ENCODE peak calls at places on chromosomes 4 and X, in four cellular contexts. H is tibial nerve, N is ovary, F is Peyer's patch. O is an unnamed sample.
A peak's percentile ranks its signal among the peaks of the same experiment; 100 is the strongest.

GRCh38 chr4:11483076-11483475 is 54.4 kb upstream of the HS3ST1 start:
- DNase-seq in N (no peak), H (no peak), F (no peak), O (no peak)

GRCh38 chrX:134718329-134719317 is 60.4 kb upstream of the PLAC1 start:
- DNase-seq in F (no peak), H (no peak), N (no peak), O (peak; percentile 44)

GRCh38 chr4:187480146-187481145 is 515.1 kb upstream of the ZFP42 start:
- DNase-seq in N (no peak), F (no peak), H (no peak), O (no peak)

GRCh38 chr4:77586953-77587383 is 18.7 kb upstream of the CXCL13 start:
- DNase-seq in N (no peak), F (no peak), H (no peak), O (no peak)

GRCh38 chr4:98617358-98618047 is 40.9 kb downstream of the TSPAN5 start:
- DNase-seq in F (no peak), N (peak; percentile 53), H (no peak), O (no peak)

GRCh38 chr4:84215218-84215617 is 283.9 kb downstream of the NKX6-1 start:
- DNase-seq in N (no peak), F (no peak), H (no peak), O (no peak)

GRCh38 chr4:118711047-118711446 is 25.9 kb downstream of the METTL14 start:
- DNase-seq in F (no peak), N (no peak), H (no peak), O (no peak)

GRCh38 chrX:139388234-139388633 is 142.3 kb upstream of the F9 start:
- DNase-seq in H (no peak), N (no peak), F (no peak), O (no peak)

GRCh38 chr4:182604161-182604591 is 313.0 kb downstream of the DCTD start:
- DNase-seq in N (no peak), H (no peak), F (no peak), O (no peak)

GRCh38 chr4:31516520-31516919 is 796.4 kb downstream of the PCDH7 start:
- DNase-seq in N (no peak), H (no peak), F (no peak), O (no peak)

GRCh38 chrX:34521563-34521962 is 135.5 kb downstream of the TMEM47 start:
- DNase-seq in H (no peak), N (no peak), F (no peak), O (no peak)

GRCh38 chrX:153900806-153901752 is 3.4 kb upstream of the AVPR2 start:
- DNase-seq in N (no peak), H (no peak), F (peak; percentile 79), O (no peak)

GRCh38 chrX:7147431-7147977 is at the start of gene STS:
- DNase-seq in N (peak; percentile 81), F (peak; percentile 76), H (peak; percentile 14), O (peak; percentile 17)

GRCh38 chrX:95382799-95383198 is 1301.8 kb upstream of the DIAPH2 start:
- DNase-seq in H (no peak), N (no peak), F (no peak), O (no peak)

GRCh38 chr4:143355540-143356217 is 19.0 kb downstream of the GAB1 start:
- DNase-seq in H (no peak), F (no peak), N (no peak), O (no peak)

GRCh38 chr4:26223160-26223559 is 97.7 kb upstream of the RBPJ start:
- DNase-seq in N (no peak), F (no peak), H (no peak), O (no peak)

GRCh38 chrX:139889760-139890159 is 43.1 kb downstream of the ATP11C start:
- DNase-seq in H (no peak), N (no peak), F (no peak), O (no peak)

GRCh38 chr4:16377887-16378286 is 151.6 kb upstream of the TAPT1 start:
- DNase-seq in N (no peak), F (no peak), H (no peak), O (no peak)

GRCh38 chrX:21194526-21194925 is 179.7 kb upstream of the CNKSR2 start:
- DNase-seq in F (no peak), N (no peak), H (no peak), O (no peak)

GRCh38 chr4:139584019-139584418 is 28.0 kb upstream of the SETD7 start:
- DNase-seq in H (no peak), N (no peak), F (no peak), O (no peak)

GRCh38 chrX:71181558-71181909 is 36.9 kb downstream of the NLGN3 start:
- DNase-seq in H (no peak), N (peak; percentile 47), F (peak; percentile 59), O (peak; percentile 35)

GRCh38 chrX:66200855-66201795 is 37.1 kb downstream of the HEPH start:
- DNase-seq in N (no peak), H (no peak), F (no peak), O (no peak)

GRCh38 chrX:22124098-22124497 is 92.0 kb downstream of the PHEX start:
- DNase-seq in F (no peak), N (no peak), H (no peak), O (no peak)

GRCh38 chrX:150032742-150033141 is 94.5 kb upstream of the EOLA2 start:
- DNase-seq in H (no peak), N (no peak), F (no peak), O (no peak)

GRCh38 chrX:129777218-129777768 is 2.5 kb upstream of the SASH3 start:
- DNase-seq in F (peak; percentile 91), N (no peak), H (no peak), O (no peak)

GRCh38 chr4:78065514-78066192 is 8.5 kb downstream of the FRAS1 start:
- DNase-seq in N (no peak), F (no peak), H (no peak), O (no peak)

GRCh38 chr4:76962406-76963135 is 13.0 kb downstream of the SEPTIN11 start:
- DNase-seq in H (no peak), F (no peak), N (no peak), O (no peak)

GRCh38 chr4:38782452-38783108 is at the start of gene TLR10:
- DNase-seq in H (no peak), N (no peak), F (peak; percentile 83), O (peak; percentile 63)

GRCh38 chr4:8353158-8353495 is 83.6 kb downstream of the HTRA3 start:
- DNase-seq in H (no peak), N (peak; percentile 34), F (no peak), O (no peak)

GRCh38 chrX:43973249-43973672 is at the start of gene NDP:
- DNase-seq in F (no peak), H (no peak), N (peak; percentile 53), O (no peak)

GRCh38 chrX:69060631-69061408 is 104.4 kb downstream of the PJA1 start:
- DNase-seq in F (peak; percentile 57), H (peak; percentile 18), N (peak; percentile 50), O (peak; percentile 56)

GRCh38 chr4:87196927-87197326 is 23.5 kb downstream of the KLHL8 start:
- DNase-seq in F (no peak), H (no peak), N (no peak), O (no peak)

GRCh38 chr4:2673157-2673556 is 83.0 kb downstream of the TNIP2 start:
- DNase-seq in N (no peak), F (no peak), H (no peak), O (no peak)

GRCh38 chrX:2965965-2966364 is 36.8 kb upstream of the ARSD start:
- DNase-seq in F (no peak), N (no peak), H (no peak), O (no peak)

DNA sequence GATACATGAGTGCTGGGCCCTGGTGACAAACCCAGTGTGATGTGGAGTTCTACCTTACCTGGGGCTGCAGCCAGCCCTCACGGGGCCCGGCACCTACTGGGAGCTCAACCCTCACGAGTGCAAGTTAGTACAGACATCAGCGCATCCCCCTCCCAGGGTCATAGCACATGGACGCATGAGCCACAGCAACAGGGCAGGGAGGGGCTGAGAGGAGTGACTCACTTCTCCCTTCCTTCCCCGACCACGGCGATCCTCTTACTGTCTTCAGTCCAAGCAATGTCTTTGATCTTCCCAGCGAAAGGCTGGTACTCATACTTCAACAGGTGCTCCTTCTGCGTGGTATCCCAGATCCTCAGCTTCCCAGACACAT is 17.8 kb downstream of the WDR1 start:
- DNase-seq in H (no peak), F (no peak), N (no peak), O (no peak)
- TF ChIP-seq POLR2A in H (no peak), F (no peak), N (no peak), O (no peak)

GRCh38 chrX:45803383-45803921 is 602.8 kb upstream of the DIPK2B start:
- DNase-seq in H (no peak), N (no peak), F (no peak), O (no peak)
- H3K27ac ChIP-seq in H (no peak overlapping the region), N (peak overlapping the region; percentile 67), F (no peak overlapping the region), O (no peak overlapping the region)

GRCh38 chr4:186204611-186205144 is 13.3 kb downstream of the CYP4V2 start:
- DNase-seq in H (no peak), F (peak; percentile 76), N (no peak), O (peak; percentile 37)
- H3K4me3 ChIP-seq in H (peak overlapping the region; percentile 43), F (no peak overlapping the region), N (peak overlapping the region; percentile 6), O (no peak overlapping the region)

GRCh38 chr4:36043901-36044300 is 200.4 kb downstream of the ARAP2 start:
- DNase-seq in F (no peak), H (no peak), N (no peak), O (no peak)
- TF ChIP-seq POLR2A in F (no peak), H (no peak), N (no peak), O (no peak)